ENCODE peak calls at places on chromosomes 13 and 19, in seven cellular contexts. U is tibial artery, L is psoas muscle, P is left ventricle myocardium inferior, S is hepatocyte, T is BJ, W is cardiac muscle cell. F is an unnamed sample.

GRCh38 chr19:57559008-57559403 is 657 bp downstream of the ZNF550 start:
- DNase-seq in T (no peak), S (peak), P (peak), W (peak), U (no peak), L (no peak), F (no peak)

GRCh38 chr13:50713849-50714248 is 129.6 kb downstream of the DLEU7 start:
- DNase-seq in T (peak), P (no peak), S (no peak), L (no peak), W (peak), U (no peak), F (peak)

GRCh38 chr13:40483601-40484000 is 182.8 kb downstream of the FOXO1 start:
- DNase-seq in T (no peak), S (no peak), U (no peak), P (peak), W (no peak), L (no peak), F (no peak)

GRCh38 chr19:50607874-50608785 is 31.6 kb downstream of the SYT3 start:
- DNase-seq in P (peak), L (peak), U (peak), T (no peak), W (peak), S (peak), F (peak)

GRCh38 chr19:2973229-2973628 is 4.1 kb upstream of the TLE6 start:
- DNase-seq in P (peak), S (no peak), L (no peak), W (peak), T (no peak), U (peak), F (no peak)

GRCh38 chr19:45763691-45764294 is 5.3 kb downstream of the SIX5 start:
- DNase-seq in W (peak), L (no peak), S (no peak), T (no peak), U (no peak), P (no peak), F (no peak)

GRCh38 chr19:3366761-3367571 is 583 bp downstream of the NFIC start:
- DNase-seq in S (no peak), U (peak), W (peak), P (peak), L (peak), T (no peak), F (no peak)

GRCh38 chr19:39514840-39515550 is at the start of gene SELENOV:
- DNase-seq in L (no peak), U (no peak), S (peak), P (no peak), W (no peak), T (no peak), F (no peak)

GRCh38 chr19:6048808-6049405 is 61.4 kb downstream of the RFX2 start:
- DNase-seq in L (peak), P (peak), W (peak), S (peak), U (peak), T (no peak), F (peak)

GRCh38 chr13:50171585-50172282 is 156.5 kb downstream of the KCNRG start:
- DNase-seq in S (no peak), W (no peak), U (no peak), L (no peak), T (no peak), P (no peak), F (no peak)

GRCh38 chr19:5534787-5535586 is 32.8 kb downstream of the TINCR start:
- DNase-seq in U (no peak), T (no peak), P (no peak), W (no peak), L (no peak), S (no peak), F (no peak)

GRCh38 chr13:23159587-23160240 is 21.1 kb upstream of the SGCG start:
- DNase-seq in U (no peak), S (peak), L (no peak), P (no peak), W (peak), T (no peak), F (no peak)

GRCh38 chr19:23991170-23991569 is 76.5 kb downstream of the ZNF726 start:
- DNase-seq in L (no peak), T (no peak), S (peak), P (no peak), W (peak), U (no peak), F (peak)

GRCh38 chr13:65613004-65613403 is 1617.1 kb downstream of the PCDH9 start:
- DNase-seq in W (no peak), P (no peak), U (no peak), L (no peak), S (no peak), T (no peak), F (peak)

GRCh38 chr13:101695870-101696516 is 243.5 kb downstream of the ITGBL1 start:
- DNase-seq in S (no peak), W (no peak), U (peak), P (peak), T (no peak), L (peak), F (no peak)

GRCh38 chr13:100811906-100812305 is 137.3 kb upstream of the TMTC4 start:
- DNase-seq in P (no peak), L (no peak), W (no peak), S (no peak), U (no peak), T (no peak), F (no peak)

GRCh38 chr13:43285891-43286602 is 262.7 kb downstream of the DNAJC15 start:
- DNase-seq in L (no peak), P (no peak), T (no peak), U (peak), S (no peak), W (no peak), F (no peak)

GRCh38 chr13:98142427-98143156 is at the start of gene FARP1:
- DNase-seq in U (peak), S (peak), P (peak), W (peak), T (no peak), L (peak), F (no peak)

GRCh38 chr13:112348642-112349345 is 27.4 kb upstream of the SPACA7 start:
- DNase-seq in U (no peak), W (no peak), L (no peak), T (no peak), P (no peak), S (no peak), F (no peak)
- H3K4me3 ChIP-seq in U (no peak), W (no peak), L (no peak), T (no peak), P (no peak), S (no peak), F (no peak)

DNA sequence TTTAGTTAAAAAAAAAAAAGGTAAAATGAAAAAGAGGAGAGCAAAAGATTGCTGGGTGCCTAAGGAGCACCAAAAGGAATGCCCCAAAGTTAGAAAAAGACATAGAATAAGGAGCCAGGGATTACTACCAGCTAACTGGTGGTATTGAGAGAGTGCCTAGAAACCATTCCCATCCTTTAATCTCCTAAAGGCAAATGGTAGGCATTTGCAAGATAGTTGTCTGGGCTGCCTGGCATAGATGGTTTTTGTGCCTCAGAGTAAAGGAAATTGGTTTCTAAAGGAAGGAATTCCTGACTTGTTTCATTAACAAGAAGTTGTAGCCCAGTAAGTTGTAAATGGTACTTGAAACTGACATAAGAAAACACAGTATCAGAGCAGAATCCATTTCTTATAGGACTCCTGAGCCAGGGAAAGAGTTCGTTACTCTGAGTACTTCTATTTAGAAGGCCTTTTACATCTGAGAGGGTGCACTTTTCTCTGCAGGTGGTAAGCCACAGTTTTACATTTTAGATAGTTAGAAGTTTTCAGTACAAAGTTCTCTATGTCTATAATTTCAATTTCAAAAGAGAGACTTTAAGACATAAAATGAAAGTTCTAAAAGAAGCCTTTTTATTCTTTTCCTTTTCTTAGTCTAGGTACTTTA is 92.6 kb downstream of the OLFM4 start:
- DNase-seq in P (no peak), S (no peak), L (no peak), T (no peak), W (no peak), U (no peak), F (no peak)
- H3K4me3 ChIP-seq in P (no peak), S (no peak), L (no peak), T (no peak), W (no peak), U (no peak), F (no peak)

DNA sequence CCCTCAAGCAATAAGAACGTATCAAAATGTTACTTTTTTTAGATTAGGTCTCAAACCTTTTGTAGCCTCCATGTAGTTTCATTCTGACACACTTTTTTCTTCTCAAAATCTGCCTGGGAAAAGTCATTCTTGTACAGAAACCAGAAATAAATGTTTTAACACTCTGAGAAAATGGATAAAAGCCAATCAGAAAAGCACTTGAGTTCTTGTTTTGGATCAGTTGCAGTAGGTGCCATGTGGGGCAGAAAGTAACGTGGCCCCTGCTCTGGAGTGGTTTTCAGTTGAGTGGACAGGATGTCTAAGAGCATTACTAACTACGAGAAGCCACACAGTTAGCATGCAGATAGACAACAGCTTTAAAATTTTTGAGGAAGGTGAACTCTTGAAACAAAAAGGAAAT is 19.1 kb downstream of the GPR183 start:
- DNase-seq in T (no peak), S (no peak), L (no peak), U (no peak), W (no peak), P (no peak), F (no peak)
- H3K4me3 ChIP-seq in T (no peak), S (no peak), L (no peak), U (no peak), W (no peak), P (no peak), F (no peak)

GRCh38 chr19:43690890-43691289 is 20.9 kb upstream of the PLAUR start:
- DNase-seq in T (no peak), W (no peak), S (no peak), P (no peak), L (no peak), U (no peak), F (no peak)

GRCh38 chr19:43692882-43693281 is 22.9 kb upstream of the PLAUR start:
- DNase-seq in U (no peak), W (no peak), L (no peak), S (no peak), P (no peak), T (no peak), F (no peak)

GRCh38 chr19:43692364-43692763 is 22.4 kb upstream of the PLAUR start:
- DNase-seq in U (no peak), W (no peak), S (no peak), T (no peak), P (no peak), L (no peak), F (no peak)

GRCh38 chr19:43690444-43690843 is 20.5 kb upstream of the PLAUR start:
- DNase-seq in W (no peak), U (no peak), P (no peak), S (no peak), L (no peak), T (no peak), F (no peak)

DNA sequence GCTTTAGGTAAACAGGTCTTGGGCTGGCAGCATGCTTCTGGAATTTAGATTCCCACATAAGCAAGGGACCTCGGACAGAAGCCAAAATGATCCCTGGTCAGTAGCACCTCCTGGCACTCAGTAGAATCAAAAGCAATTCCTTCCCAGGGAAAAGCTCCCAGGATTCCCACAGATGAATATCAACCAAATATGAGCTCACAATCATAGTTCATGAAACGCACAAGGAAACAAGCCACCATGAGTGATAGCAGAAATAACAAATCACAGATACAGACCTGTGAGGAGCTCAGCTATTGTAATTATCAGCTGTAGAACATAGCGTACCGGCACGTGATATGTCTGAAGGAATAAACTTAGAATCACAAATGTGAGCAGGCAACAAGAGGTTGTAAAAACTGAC is 21.8 kb upstream of the PLAUR start:
- DNase-seq in L (no peak), W (no peak), T (no peak), S (no peak), U (no peak), P (no peak), F (no peak)
- H3K4me3 ChIP-seq in L (no peak), W (no peak), T (no peak), S (no peak), U (no peak), P (no peak), F (no peak)

DNA sequence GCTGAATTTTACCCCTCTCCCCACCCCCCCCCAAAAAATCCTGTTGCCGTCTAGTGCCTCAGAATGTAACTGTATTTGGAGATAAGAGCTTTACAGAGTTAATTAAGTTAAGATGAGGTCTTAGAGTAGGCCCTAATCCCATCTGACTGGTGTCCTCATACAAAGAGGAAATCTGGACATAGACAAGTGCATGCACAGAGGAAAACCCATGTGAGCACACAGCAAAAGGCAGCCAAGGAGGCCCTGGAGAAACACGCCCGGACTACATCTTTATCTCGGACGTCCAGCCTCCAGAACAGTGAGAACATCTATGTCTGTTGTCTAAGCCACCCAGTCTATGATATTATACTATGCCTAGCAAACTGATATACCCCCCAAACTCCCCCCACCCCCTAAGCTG is 193.8 kb downstream of the KATNAL1 start:
- DNase-seq in W (no peak), L (no peak), U (peak), P (no peak), T (no peak), S (no peak), F (no peak)
- H3K4me3 ChIP-seq in W (no peak), L (no peak), U (no peak), P (no peak), T (no peak), S (no peak), F (no peak)

DNA sequence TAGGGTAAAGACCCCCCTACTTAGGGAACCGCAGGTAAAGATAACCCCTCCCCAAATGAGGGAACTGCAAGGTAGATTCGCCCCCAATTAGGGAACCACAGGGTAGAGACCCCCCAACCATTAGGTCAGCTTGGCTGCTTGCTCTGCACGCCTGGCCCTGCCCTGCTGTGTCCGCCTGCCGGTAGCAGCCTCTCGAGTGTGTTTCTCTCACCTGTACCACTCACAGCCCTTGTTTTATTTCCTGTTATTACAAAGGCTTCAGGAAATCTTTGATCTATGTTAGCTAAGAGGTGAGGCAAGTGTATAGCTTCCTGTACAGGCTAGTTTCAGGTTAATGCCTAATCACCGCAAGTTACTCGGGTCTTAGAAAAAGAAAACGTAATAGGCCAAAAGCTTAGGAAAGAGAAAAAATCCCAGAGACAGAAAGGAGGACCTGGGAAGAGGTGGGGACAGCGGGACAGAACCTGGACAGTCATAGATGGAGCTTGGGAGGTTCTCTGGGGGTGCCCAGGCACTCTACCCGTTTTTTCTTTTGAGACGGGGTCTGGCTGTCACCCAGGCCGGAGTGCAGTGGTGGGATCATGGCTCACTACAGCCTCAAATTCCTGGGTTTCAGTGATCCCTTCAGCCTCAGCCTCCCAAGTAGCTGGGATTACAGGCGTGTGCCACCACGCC is 23.1 kb upstream of the EIF3G start:
- DNase-seq in L (no peak), P (no peak), T (no peak), U (no peak), S (no peak), W (no peak), F (peak)
- H3K4me3 ChIP-seq in L (no peak), P (no peak), T (no peak), U (no peak), S (no peak), W (no peak), F (no peak)

GRCh38 chr13:108858676-108859075 is 229.3 kb downstream of the MYO16 start:
- DNase-seq in S (no peak), L (no peak), U (no peak), W (no peak), T (no peak), P (no peak), F (no peak)
- H3K4me3 ChIP-seq in S (no peak), L (no peak), U (no peak), W (no peak), T (no peak), P (no peak), F (no peak)

GRCh38 chr13:106503730-106504129 is 31.7 kb downstream of the EFNB2 start:
- DNase-seq in T (no peak), L (no peak), P (no peak), W (no peak), U (no peak), S (no peak), F (no peak)

GRCh38 chr13:106506286-106506685 is 29.2 kb downstream of the EFNB2 start:
- DNase-seq in T (no peak), S (no peak), P (no peak), W (no peak), U (no peak), L (no peak), F (no peak)

GRCh38 chr13:106505295-106505694 is 30.2 kb downstream of the EFNB2 start:
- DNase-seq in T (no peak), P (no peak), S (no peak), L (no peak), U (no peak), W (no peak), F (no peak)

GRCh38 chr13:106503272-106503671 is 32.2 kb downstream of the EFNB2 start:
- DNase-seq in T (no peak), P (no peak), S (no peak), L (no peak), W (no peak), U (no peak), F (no peak)

DNA sequence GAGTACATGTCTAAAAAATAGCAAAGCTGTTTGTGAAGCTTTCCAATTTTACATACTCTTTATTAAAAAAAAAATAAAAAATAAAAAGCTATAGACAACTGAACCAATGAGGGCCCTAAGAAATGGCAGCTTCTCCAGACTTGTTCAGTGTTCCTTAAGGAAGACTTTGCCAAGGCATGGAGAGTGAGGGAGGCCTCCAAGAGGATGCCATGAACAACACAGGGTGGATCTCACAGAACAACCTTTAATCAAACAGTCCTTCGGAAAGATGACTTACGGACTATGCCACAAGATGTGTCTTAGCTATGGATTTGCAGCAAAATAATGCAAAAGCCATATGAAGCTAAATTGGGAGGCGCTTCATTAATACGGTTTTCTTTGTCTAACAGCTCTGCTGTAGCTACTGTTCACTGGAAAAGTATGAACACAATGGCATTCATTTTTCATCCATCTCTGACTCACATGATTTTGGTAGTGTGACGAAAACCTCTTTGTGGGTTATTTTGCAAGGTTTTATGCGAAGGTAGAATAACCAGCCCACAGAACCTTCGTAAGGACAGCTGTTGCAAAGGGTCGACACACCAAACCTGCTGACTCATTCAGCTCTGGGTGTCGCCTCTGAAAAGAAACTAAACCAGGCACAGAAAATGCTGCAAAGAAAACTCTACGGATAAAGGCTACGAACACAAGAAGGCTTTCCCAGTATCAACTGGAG is 27.7 kb downstream of the EFNB2 start:
- DNase-seq in U (no peak), L (no peak), S (peak), W (peak), P (no peak), T (peak), F (no peak)
- H3K4me3 ChIP-seq in U (no peak), L (peak), S (no peak), W (no peak), P (no peak), T (no peak), F (no peak)